ENCODE peak calls at places on chromosomes 7 and 10, in seven cellular contexts. J is HCT116, C is prostate gland, Q is sigmoid colon, N is stomach, D is K562, E is suprapubic skin. P is an unnamed sample. For H3K27me3, the result is how much of the 10 kb centered on the place peaks cover.

GRCh38 chr7:13830604-13830915 is 158.9 kb downstream of the ETV1 start:
- DNase-seq in J (no peak), C (no peak), Q (no peak), N (no peak), D (no peak), E (no peak), P (no peak)

GRCh38 chr10:103493911-103494877 is 689 bp downstream of the NEURL1 start:
- DNase-seq in J (no peak), C (no peak), Q (no peak), N (no peak), D (no peak), E (no peak), P (peak)

GRCh38 chr7:113281223-113281622 is 162.9 kb upstream of the SMIM30 start:
- DNase-seq in J (no peak), C (no peak), Q (no peak), N (no peak), D (no peak), E (no peak), P (no peak)

GRCh38 chr10:94938383-94938782 is at the start of gene CYP2C9:
- DNase-seq in J (no peak), C (no peak), Q (no peak), N (no peak), D (no peak), E (no peak), P (no peak)

GRCh38 chr7:78620931-78621330 is 822.4 kb downstream of the PHTF2 start:
- DNase-seq in J (no peak), C (no peak), Q (no peak), N (no peak), D (no peak), E (no peak), P (no peak)

GRCh38 chr10:103732339-103732738 is 123.0 kb downstream of the SH3PXD2A start:
- DNase-seq in J (no peak), C (no peak), Q (no peak), N (no peak), D (no peak), E (no peak), P (no peak)

GRCh38 chr10:128210215-128211063 is 84.2 kb upstream of the MKI67 start:
- DNase-seq in J (peak), C (peak), Q (peak), N (peak), D (peak), E (no peak), P (peak)

GRCh38 chr10:95363303-95363912 is 72.6 kb upstream of the PDLIM1 start:
- DNase-seq in J (peak), C (peak), Q (no peak), N (peak), D (peak), E (no peak), P (no peak)

GRCh38 chr10:31749981-31750850 is 178.4 kb downstream of the ARHGAP12 start:
- DNase-seq in J (no peak), C (no peak), Q (peak), N (no peak), D (no peak), E (no peak), P (peak)

GRCh38 chr10:100735345-100736143 is 9.8 kb upstream of the PAX2 start:
- DNase-seq in J (no peak), C (no peak), Q (no peak), N (no peak), D (no peak), E (no peak), P (peak)

GRCh38 chr10:114281006-114281405 is 42.0 kb downstream of the VWA2 start:
- DNase-seq in J (no peak), C (no peak), Q (no peak), N (no peak), D (no peak), E (no peak), P (peak)

GRCh38 chr7:155166673-155167370 is 96.7 kb downstream of the HTR5A start:
- DNase-seq in J (peak), C (no peak), Q (peak), N (no peak), D (peak), E (no peak), P (no peak)

GRCh38 chr7:36863901-36864701 is 139.8 kb upstream of the AOAH start:
- DNase-seq in J (no peak), C (no peak), Q (no peak), N (no peak), D (no peak), E (no peak), P (peak)

GRCh38 chr10:60942604-60943269 is 1.2 kb downstream of the RHOBTB1 start:
- DNase-seq in J (no peak), C (peak), Q (peak), N (peak), D (peak), E (no peak), P (peak)

GRCh38 chr7:100427762-100428198 is 723 bp downstream of the ZCWPW1 start:
- DNase-seq in J (no peak), C (no peak), Q (no peak), N (no peak), D (no peak), E (no peak), P (no peak)

GRCh38 chr7:100428967-100429636 is 529 bp upstream of the MEPCE start:
- DNase-seq in J (peak), C (peak), Q (peak), N (peak), D (peak), E (peak), P (peak)

GRCh38 chr7:100429637-100430449 is at the start of gene MEPCE:
- DNase-seq in J (peak), C (peak), Q (peak), N (peak), D (peak), E (peak), P (peak)

GRCh38 chr7:100426516-100426915 is 2.0 kb downstream of the ZCWPW1 start:
- DNase-seq in J (no peak), C (no peak), Q (no peak), N (no peak), D (no peak), E (no peak), P (no peak)

DNA sequence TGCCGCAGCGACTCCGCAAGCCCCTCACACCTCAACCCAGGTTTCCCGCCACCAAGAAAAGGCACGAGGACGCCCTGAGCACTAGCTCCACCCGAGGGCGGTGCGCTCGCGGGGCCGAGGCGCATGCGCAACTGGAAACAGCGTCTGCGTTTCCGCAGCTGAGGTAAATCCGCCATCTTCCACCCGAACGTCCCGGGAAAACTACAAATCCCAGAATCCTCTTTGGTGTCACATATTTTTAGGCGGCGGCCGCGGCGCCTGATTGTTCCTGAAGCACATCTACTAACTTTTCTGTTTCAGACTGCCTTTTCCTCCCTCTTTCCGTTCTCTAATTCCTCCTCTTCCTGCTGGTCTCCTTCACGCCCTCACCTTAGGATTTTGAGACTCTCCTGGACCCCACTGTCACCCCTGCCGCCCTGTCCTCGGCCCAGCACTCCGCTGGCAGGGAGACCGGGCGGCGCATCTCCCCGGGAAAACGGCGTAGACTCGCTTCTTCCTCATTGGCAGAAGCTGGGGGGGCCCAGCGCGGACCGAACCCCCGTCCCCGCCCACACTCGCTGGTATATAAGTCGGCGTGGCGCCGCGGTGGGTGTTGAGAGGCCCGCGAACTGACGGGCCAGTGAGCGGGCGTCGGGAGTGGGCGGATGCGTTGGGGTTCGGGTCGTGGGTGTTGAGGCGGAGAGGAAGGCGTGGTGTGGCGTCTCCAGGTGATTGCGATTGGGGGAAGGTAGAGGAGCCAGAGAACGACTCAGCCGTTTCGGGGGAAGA is at the start of gene ZCWPW1:
- DNase-seq in J (peak), C (peak), Q (peak), N (peak), D (peak), E (peak), P (peak)
- TF ChIP-seq POLR2A in J (peak), C (peak), Q (peak), N (peak), D (peak), E (peak), P (peak)

GRCh38 chr7:129958643-129959479 is 6.1 kb upstream of the UBE2H start:
- DNase-seq in J (peak), C (peak), Q (peak), N (peak), D (peak), E (no peak), P (no peak)
- TF ChIP-seq POLR2AphosphoS5 in J (peak), C (no peak), Q (no peak), N (peak), D (peak), E (no peak), P (no peak)

GRCh38 chr10:86368987-86369386 is 2.4 kb upstream of the GRID1 start:
- DNase-seq in J (no peak), C (no peak), Q (peak), N (no peak), D (no peak), E (peak), P (peak)

GRCh38 chr10:86366033-86366901 is at the start of gene GRID1:
- DNase-seq in J (no peak), C (peak), Q (peak), N (no peak), D (peak), E (peak), P (peak)

GRCh38 chr10:86367339-86367951 is 850 bp upstream of the GRID1 start:
- DNase-seq in J (no peak), C (no peak), Q (peak), N (no peak), D (no peak), E (peak), P (no peak)

GRCh38 chr10:86366902-86367338 is 325 bp upstream of the GRID1 start:
- DNase-seq in J (no peak), C (no peak), Q (peak), N (no peak), D (no peak), E (peak), P (peak)

DNA sequence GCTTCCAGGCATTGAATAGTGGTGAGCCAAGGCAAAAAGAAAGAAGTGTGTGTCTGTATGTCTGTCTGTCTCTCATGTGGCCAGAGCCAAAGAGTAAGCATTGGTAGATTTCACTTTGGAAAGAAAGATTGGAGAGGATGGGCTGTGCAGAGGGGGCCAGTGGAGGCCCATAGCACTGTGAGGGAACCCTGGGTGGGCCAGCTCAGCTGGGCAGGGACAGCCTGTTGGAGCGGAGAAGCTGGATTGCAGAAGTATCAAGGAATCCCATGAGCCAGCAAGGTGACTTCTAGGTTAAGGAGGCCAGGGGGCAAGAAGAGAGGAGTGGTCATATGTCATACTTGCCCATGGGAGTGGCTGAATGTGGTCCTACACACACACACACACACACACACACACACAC is 1.5 kb upstream of the GRID1 start:
- DNase-seq in J (no peak), C (no peak), Q (peak), N (no peak), D (no peak), E (peak), P (peak)
- H3K27me3 ChIP-seq in J (under half), C (under half), Q (half or more), N (half or more), D (under half), E (half or more), P (half or more)

GRCh38 chr7:74525881-74526280 is 72.2 kb downstream of the GTF2IRD1 start:
- DNase-seq in J (no peak), C (peak), Q (no peak), N (peak), D (no peak), E (no peak), P (no peak)
- TF ChIP-seq POLR2A in J (no peak), C (peak), Q (no peak), N (no peak), D (no peak), E (no peak), P (no peak)

GRCh38 chr7:22858640-22859561 is 36.3 kb upstream of the TOMM7 start:
- DNase-seq in J (peak), C (no peak), Q (no peak), N (no peak), D (peak), E (no peak), P (no peak)
- TF ChIP-seq POLR2AphosphoS5 in J (peak), C (no peak), Q (peak), N (no peak), D (peak), E (no peak), P (no peak)

DNA sequence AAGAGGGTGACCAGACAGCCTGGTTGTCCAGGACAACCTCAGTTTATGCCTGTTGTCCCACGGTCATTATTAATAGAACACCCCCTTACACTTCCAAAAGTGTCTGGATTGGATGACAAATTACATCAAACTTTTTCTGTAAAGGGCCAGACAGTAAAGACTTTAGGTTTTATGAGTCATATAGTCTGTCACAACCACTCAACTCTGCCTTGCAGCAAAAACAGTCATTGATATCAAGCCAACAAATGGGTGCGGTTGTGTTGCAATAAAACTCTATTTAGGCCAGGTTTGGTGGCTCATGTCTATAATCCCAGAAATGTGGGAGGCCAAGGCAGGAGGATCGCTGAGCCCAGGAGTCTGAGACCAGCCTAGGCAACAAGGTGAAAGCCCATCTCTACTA is 66.7 kb upstream of the ATP6V0A4 start:
- DNase-seq in J (no peak), C (no peak), Q (no peak), N (no peak), D (no peak), E (no peak), P (no peak)
- H3K27me3 ChIP-seq in J (under half), C (under half), Q (under half), N (under half), D (under half), E (under half), P (under half)

DNA sequence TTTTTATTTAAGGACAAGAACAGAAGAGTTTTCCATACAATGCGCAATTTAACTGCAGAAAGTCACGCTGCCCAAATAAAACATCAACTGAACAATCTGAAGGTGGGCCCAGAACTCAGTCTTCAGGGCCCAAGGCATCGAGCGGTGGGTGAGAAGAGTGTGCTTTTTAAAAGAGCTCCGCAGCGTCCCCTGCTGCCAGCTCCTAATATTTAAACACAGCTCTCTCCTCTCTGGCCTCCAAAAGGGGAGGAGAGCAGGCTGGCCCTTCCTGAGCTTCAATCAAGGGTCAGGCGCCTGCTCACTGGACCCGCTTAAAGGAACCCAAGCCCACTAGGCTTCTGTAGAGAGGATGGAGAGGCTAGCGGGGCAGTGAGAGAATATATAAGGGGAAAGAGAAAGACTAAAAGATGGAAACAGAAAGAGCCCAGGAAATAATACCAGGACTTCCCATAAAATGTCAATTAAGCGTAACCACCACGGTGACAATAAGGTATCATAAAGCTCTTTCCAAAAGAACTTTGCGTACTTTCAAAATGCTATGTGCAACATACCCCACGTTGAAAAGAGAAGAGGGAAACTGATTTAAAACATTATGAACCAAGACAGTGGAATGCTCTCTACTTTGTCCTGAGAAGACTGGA is 2.8 kb downstream of the FAM53B start:
- DNase-seq in J (peak), C (peak), Q (peak), N (peak), D (peak), E (no peak), P (peak)
- TF ChIP-seq POLR2A in J (no peak), C (peak), Q (no peak), N (no peak), D (no peak), E (no peak), P (no peak)

DNA sequence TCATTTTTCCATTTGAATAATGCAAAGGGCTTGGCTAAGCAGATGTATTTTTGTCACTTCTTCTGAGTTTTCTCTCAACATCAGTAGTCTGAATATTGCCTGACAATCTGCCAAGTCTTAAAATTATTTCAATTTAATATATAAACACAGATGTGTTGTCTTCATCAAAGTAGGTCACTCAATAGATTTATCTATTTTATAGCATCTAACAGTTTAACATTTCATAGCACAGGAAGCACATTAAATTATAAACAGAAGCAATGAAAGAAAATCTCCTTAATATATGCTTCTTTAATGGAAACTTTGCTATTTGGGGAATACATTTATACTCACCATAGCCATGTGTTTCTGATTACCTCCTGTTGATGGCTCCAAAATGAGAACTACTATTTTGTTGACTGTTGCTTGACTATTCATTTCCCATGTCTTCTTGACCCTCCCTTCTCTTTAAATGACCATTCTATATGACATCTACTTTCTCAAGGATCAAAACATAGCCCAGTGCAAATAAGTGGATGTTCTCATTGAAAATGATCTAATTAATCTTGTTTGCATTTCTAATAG is 4.6 kb downstream of the CPED1 start:
- DNase-seq in J (no peak), C (no peak), Q (no peak), N (no peak), D (no peak), E (no peak), P (no peak)
- TF ChIP-seq POLR2AphosphoS5 in J (no peak), C (no peak), Q (no peak), N (no peak), D (no peak), E (no peak), P (no peak)

GRCh38 chr7:151413241-151413640 is 3.4 kb upstream of the WDR86 start:
- DNase-seq in J (no peak), C (no peak), Q (no peak), N (no peak), D (no peak), E (no peak), P (no peak)
- H3K27me3 ChIP-seq in J (under half), C (under half), Q (under half), N (under half), D (under half), E (half or more), P (under half)

P was measured in spleen.